ENCODE peak calls at places on chromosome 2, in ten cellular contexts. S, D, L, Z, Q, P, Y, K, M and I are unnamed samples.

GRCh38 chr2:101643004-101643524 is 54.4 kb upstream of the MAP4K4 start:
- DNase-seq in S (no peak), D (no peak), L (no peak), Z (no peak), Q (no peak), P (no peak), Y (no peak), K (no peak), M (no peak), I (no peak)

GRCh38 chr2:2572393-2573204 is 241.5 kb upstream of the MYT1L start:
- DNase-seq in S (no peak), D (no peak), L (no peak), Z (no peak), Q (no peak), P (no peak), Y (peak), K (no peak), M (no peak), I (no peak)

GRCh38 chr2:49616800-49617199 is 462.5 kb upstream of the FSHR start:
- DNase-seq in S (no peak), D (no peak), L (no peak), Z (no peak), Q (no peak), P (no peak), Y (no peak), K (no peak), M (no peak), I (peak)

GRCh38 chr2:117179405-117179804 is 635.1 kb upstream of the DDX18 start:
- DNase-seq in S (no peak), D (no peak), L (no peak), Z (no peak), Q (no peak), P (no peak), Y (no peak), K (no peak), M (no peak), I (no peak)

GRCh38 chr2:67772216-67773180 is 290.3 kb downstream of the C1D start:
- DNase-seq in S (no peak), D (no peak), L (peak), Z (no peak), Q (peak), P (peak), Y (no peak), K (no peak), M (no peak), I (peak)

GRCh38 chr2:178927173-178927572 is 120.0 kb upstream of the TTN start:
- DNase-seq in S (no peak), D (no peak), L (no peak), Z (no peak), Q (no peak), P (no peak), Y (no peak), K (no peak), M (no peak), I (no peak)

GRCh38 chr2:85470850-85471800 is 52.6 kb downstream of the SH2D6 start:
- DNase-seq in S (no peak), D (peak), L (no peak), Z (no peak), Q (peak), P (peak), Y (peak), K (no peak), M (peak), I (peak)

GRCh38 chr2:38128653-38129052 is 52.7 kb upstream of the CYP1B1 start:
- DNase-seq in S (peak), D (no peak), L (peak), Z (no peak), Q (no peak), P (no peak), Y (no peak), K (no peak), M (no peak), I (peak)

GRCh38 chr2:42089340-42089925 is 41.6 kb downstream of the PKDCC start:
- DNase-seq in S (peak), D (peak), L (peak), Z (peak), Q (peak), P (peak), Y (peak), K (peak), M (peak), I (peak)

GRCh38 chr2:4964579-4964978 is 727.6 kb upstream of the SOX11 start:
- DNase-seq in S (no peak), D (no peak), L (no peak), Z (no peak), Q (no peak), P (no peak), Y (no peak), K (peak), M (no peak), I (no peak)

GRCh38 chr2:221529943-221530652 is 42.0 kb downstream of the EPHA4 start:
- DNase-seq in S (no peak), D (peak), L (peak), Z (no peak), Q (peak), P (no peak), Y (no peak), K (no peak), M (no peak), I (peak)

GRCh38 chr2:236536727-236537398 is 32.8 kb upstream of the ACKR3 start:
- DNase-seq in S (no peak), D (no peak), L (no peak), Z (no peak), Q (no peak), P (peak), Y (no peak), K (peak), M (no peak), I (no peak)

DNA sequence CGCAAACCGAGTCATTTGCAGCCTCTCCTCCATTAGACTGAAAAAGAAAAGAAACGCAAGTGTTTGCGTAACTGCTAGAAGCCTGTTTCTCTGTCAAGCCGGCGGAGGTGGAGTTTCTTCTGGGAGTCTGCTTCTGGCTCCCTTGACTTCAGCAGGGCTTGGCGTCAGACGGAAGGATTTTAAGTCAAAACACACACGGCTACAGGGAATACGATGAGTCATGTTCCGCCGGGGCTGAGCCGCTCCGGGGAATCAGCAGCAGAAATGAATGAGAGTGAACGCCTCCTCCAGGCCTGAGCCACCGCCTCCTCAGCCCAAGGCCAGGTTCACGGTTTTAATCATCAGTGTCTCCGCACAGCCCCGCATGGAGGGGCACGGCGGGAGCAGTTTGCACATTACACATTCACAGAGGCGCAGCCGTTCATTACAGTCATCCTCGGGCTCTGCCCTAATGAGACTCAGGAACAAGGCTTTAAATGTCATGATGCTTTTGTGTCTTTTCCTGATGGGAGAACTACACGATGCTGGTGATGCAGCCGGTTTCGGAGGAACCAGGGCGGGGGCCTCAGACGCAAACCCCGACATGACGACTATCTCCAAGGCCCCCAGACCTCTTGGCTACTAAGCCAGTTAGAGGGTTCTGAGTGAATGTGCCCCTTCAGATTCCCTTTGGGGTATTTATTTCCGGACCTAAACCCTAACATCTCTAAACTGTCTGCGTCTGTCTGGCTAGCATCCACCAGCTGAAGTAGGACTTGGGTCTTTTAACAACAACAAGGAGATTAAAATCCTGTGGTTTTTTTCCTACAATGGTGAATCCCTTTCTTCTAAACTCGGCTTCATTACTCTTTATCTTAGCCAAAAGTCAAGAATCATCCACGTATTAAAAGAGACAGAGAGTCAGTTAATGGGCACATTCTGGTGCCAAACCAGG is 11.1 kb upstream of the SCG2 start:
- DNase-seq in S (peak), D (peak), L (peak), Z (peak), Q (peak), P (peak), Y (peak), K (peak), M (no peak), I (peak)
- H3K4me3 ChIP-seq in S (peak), D (peak), L (peak), Z (peak), Q (no peak), P (no peak), Y (no peak), K (peak), M (no peak), I (peak)

GRCh38 chr2:83233284-83233683 is 1225.8 kb downstream of the SUCLG1 start:
- DNase-seq in S (no peak), D (no peak), L (no peak), Z (peak), Q (no peak), P (no peak), Y (no peak), K (no peak), M (no peak), I (peak)
- H3K27ac ChIP-seq in S (no peak), D (no peak), L (no peak), Z (no peak), Q (no peak), P (no peak), Y (no peak), K (no peak), M (no peak), I (no peak)

GRCh38 chr2:217941886-217942728 is 60.7 kb downstream of the TNS1 start:
- DNase-seq in S (no peak), D (no peak), L (no peak), Z (no peak), Q (no peak), P (no peak), Y (no peak), K (peak), M (no peak), I (no peak)

GRCh38 chr2:217944366-217944765 is 58.4 kb downstream of the TNS1 start:
- DNase-seq in S (no peak), D (no peak), L (no peak), Z (no peak), Q (no peak), P (no peak), Y (no peak), K (no peak), M (no peak), I (no peak)

GRCh38 chr2:217943379-217944321 is 59.1 kb downstream of the TNS1 start:
- DNase-seq in S (peak), D (peak), L (peak), Z (peak), Q (peak), P (peak), Y (peak), K (peak), M (peak), I (peak)

GRCh38 chr2:217941339-217941738 is 61.5 kb downstream of the TNS1 start:
- DNase-seq in S (no peak), D (no peak), L (no peak), Z (no peak), Q (no peak), P (no peak), Y (no peak), K (peak), M (no peak), I (no peak)

GRCh38 chr2:217942731-217943335 is 60.0 kb downstream of the TNS1 start:
- DNase-seq in S (no peak), D (no peak), L (no peak), Z (no peak), Q (no peak), P (peak), Y (no peak), K (peak), M (peak), I (no peak)
- H3K4me3 ChIP-seq in S (peak), D (peak), L (peak), Z (no peak), Q (no peak), P (no peak), Y (peak), K (peak), M (peak), I (peak)

DNA sequence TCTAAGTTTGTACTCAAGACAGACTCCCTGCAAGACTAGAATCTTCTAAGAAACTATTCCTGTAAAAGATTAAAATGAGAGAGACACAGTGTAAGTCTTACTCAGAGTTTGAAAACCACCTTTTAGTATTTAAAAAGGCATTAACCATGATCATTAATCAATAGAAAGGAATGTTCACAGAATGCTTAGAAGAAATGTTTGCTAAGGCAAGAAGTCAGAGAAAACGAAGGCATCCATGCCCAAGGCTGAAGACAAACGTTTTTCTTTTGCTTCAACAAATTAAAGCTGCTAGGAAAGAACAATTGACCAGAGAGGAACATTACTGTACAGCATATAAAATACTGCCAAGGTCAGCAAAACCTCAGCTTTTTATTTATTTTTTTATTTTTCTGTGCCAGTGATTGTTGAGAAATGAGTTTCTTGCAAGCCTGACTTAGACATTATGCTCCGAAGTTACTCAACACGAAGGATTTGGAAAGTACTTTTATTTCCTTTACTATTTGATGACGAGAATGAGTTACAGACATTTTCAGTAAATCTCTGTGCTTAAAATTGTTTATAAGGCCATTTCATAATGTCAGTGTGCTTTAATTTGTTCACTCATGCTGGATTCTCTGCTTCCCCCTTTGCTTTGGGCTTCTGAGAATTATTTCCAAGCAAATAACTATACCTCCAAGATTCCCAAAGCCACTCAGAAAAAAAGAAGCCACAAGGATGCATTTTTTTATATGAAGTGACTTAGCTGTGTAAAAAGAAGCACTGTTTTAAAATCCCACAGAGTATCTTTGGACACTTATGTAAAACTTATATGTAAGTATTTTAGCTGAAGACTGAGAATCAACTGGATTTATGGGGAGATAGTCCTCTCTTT is 20.5 kb downstream of the RND3 start:
- DNase-seq in S (no peak), D (peak), L (peak), Z (no peak), Q (peak), P (no peak), Y (no peak), K (no peak), M (no peak), I (peak)
- H3K27ac ChIP-seq in S (no peak), D (peak), L (peak), Z (no peak), Q (peak), P (no peak), Y (peak), K (no peak), M (no peak), I (peak)

GRCh38 chr2:207969249-207969648 is 56.1 kb downstream of the PLEKHM3 start:
- DNase-seq in S (no peak), D (no peak), L (no peak), Z (no peak), Q (no peak), P (no peak), Y (no peak), K (no peak), M (no peak), I (no peak)
- H3K4me3 ChIP-seq in S (no peak), D (no peak), L (no peak), Z (no peak), Q (no peak), P (no peak), Y (no peak), K (no peak), M (no peak), I (no peak)

GRCh38 chr2:225090746-225091145 is 48.5 kb upstream of the DOCK10 start:
- DNase-seq in S (no peak), D (peak), L (no peak), Z (no peak), Q (no peak), P (no peak), Y (no peak), K (no peak), M (no peak), I (peak)
- H3K27ac ChIP-seq in S (no peak), D (no peak), L (peak), Z (no peak), Q (no peak), P (no peak), Y (no peak), K (no peak), M (no peak), I (peak)